ENCODE peak calls at places on chromosome 10, in nine cellular contexts. One of them, this sample, is unnamed.

GRCh38 chr10:11646450-11646849 is 35.0 kb upstream of the USP6NL start:
- DNase-seq in fibroblast of mammary gland: no peak
- DNase-seq in right lobe of liver: no peak
- DNase-seq in Peyer's patch: no peak
- DNase-seq in fibroblast of the aortic adventitia: no peak
- DNase-seq in hepatocyte: no peak
- DNase-seq in esophagus squamous epithelium: no peak
- DNase-seq in kidney: no peak
- DNase-seq in brain microvascular endothelial cell: no peak
- DNase-seq in this sample: no peak

GRCh38 chr10:31912898-31913847 is 15.5 kb downstream of the ARHGAP12 start:
- DNase-seq in brain microvascular endothelial cell: no peak
- DNase-seq in right lobe of liver: no peak
- DNase-seq in fibroblast of the aortic adventitia: peak
- DNase-seq in esophagus squamous epithelium: no peak
- DNase-seq in fibroblast of mammary gland: peak
- DNase-seq in hepatocyte: no peak
- DNase-seq in kidney: no peak
- DNase-seq in Peyer's patch: no peak
- DNase-seq in this sample: peak

GRCh38 chr10:29734980-29735627 is 100.3 kb upstream of the SVIL start:
- DNase-seq in fibroblast of the aortic adventitia: peak
- DNase-seq in esophagus squamous epithelium: no peak
- DNase-seq in brain microvascular endothelial cell: peak
- DNase-seq in hepatocyte: peak
- DNase-seq in kidney: peak
- DNase-seq in Peyer's patch: no peak
- DNase-seq in fibroblast of mammary gland: no peak
- DNase-seq in right lobe of liver: peak
- DNase-seq in this sample: peak

GRCh38 chr10:77629775-77630565 is 7.6 kb downstream of the KCNMA1 start:
- DNase-seq in esophagus squamous epithelium: no peak
- DNase-seq in hepatocyte: no peak
- DNase-seq in Peyer's patch: no peak
- DNase-seq in fibroblast of mammary gland: no peak
- DNase-seq in kidney: no peak
- DNase-seq in fibroblast of the aortic adventitia: peak
- DNase-seq in right lobe of liver: peak
- DNase-seq in brain microvascular endothelial cell: peak
- DNase-seq in this sample: peak

GRCh38 chr10:116766241-116767198 is 24.2 kb upstream of the HSPA12A start:
- DNase-seq in brain microvascular endothelial cell: no peak
- DNase-seq in hepatocyte: no peak
- DNase-seq in fibroblast of the aortic adventitia: no peak
- DNase-seq in right lobe of liver: no peak
- DNase-seq in Peyer's patch: no peak
- DNase-seq in fibroblast of mammary gland: no peak
- DNase-seq in kidney: no peak
- DNase-seq in esophagus squamous epithelium: no peak
- DNase-seq in this sample: no peak

GRCh38 chr10:88525371-88526079 is 57.6 kb downstream of the RNLS start:
- DNase-seq in brain microvascular endothelial cell: peak
- DNase-seq in fibroblast of the aortic adventitia: peak
- DNase-seq in kidney: no peak
- DNase-seq in hepatocyte: peak
- DNase-seq in Peyer's patch: no peak
- DNase-seq in right lobe of liver: peak
- DNase-seq in fibroblast of mammary gland: peak
- DNase-seq in esophagus squamous epithelium: no peak
- DNase-seq in this sample: peak

GRCh38 chr10:63197304-63198092 is 64.4 kb downstream of the NRBF2 start:
- DNase-seq in Peyer's patch: no peak
- DNase-seq in brain microvascular endothelial cell: peak
- DNase-seq in hepatocyte: peak
- DNase-seq in kidney: no peak
- DNase-seq in esophagus squamous epithelium: no peak
- DNase-seq in fibroblast of the aortic adventitia: peak
- DNase-seq in fibroblast of mammary gland: peak
- DNase-seq in right lobe of liver: no peak
- DNase-seq in this sample: peak

GRCh38 chr10:70887804-70888800 is at the start of gene PCBD1:
- DNase-seq in kidney: peak
- DNase-seq in esophagus squamous epithelium: no peak
- DNase-seq in hepatocyte: peak
- DNase-seq in fibroblast of the aortic adventitia: peak
- DNase-seq in right lobe of liver: peak
- DNase-seq in brain microvascular endothelial cell: peak
- DNase-seq in fibroblast of mammary gland: peak
- DNase-seq in Peyer's patch: peak
- DNase-seq in this sample: peak

GRCh38 chr10:77636286-77636966 is 1.2 kb downstream of the KCNMA1 start:
- DNase-seq in Peyer's patch: no peak
- DNase-seq in brain microvascular endothelial cell: no peak
- DNase-seq in hepatocyte: no peak
- DNase-seq in fibroblast of mammary gland: no peak
- DNase-seq in esophagus squamous epithelium: no peak
- DNase-seq in kidney: peak
- DNase-seq in right lobe of liver: peak
- DNase-seq in fibroblast of the aortic adventitia: no peak
- DNase-seq in this sample: no peak

GRCh38 chr10:120941468-120941867 is 90.3 kb downstream of the WDR11 start:
- DNase-seq in Peyer's patch: no peak
- DNase-seq in kidney: no peak
- DNase-seq in hepatocyte: no peak
- DNase-seq in brain microvascular endothelial cell: no peak
- DNase-seq in esophagus squamous epithelium: no peak
- DNase-seq in fibroblast of the aortic adventitia: no peak
- DNase-seq in fibroblast of mammary gland: no peak
- DNase-seq in right lobe of liver: no peak
- DNase-seq in this sample: no peak

GRCh38 chr10:70777063-70777875 is 7.9 kb downstream of the TBATA start:
- DNase-seq in hepatocyte: peak
- DNase-seq in right lobe of liver: no peak
- DNase-seq in kidney: peak
- DNase-seq in esophagus squamous epithelium: no peak
- DNase-seq in brain microvascular endothelial cell: no peak
- DNase-seq in Peyer's patch: no peak
- DNase-seq in fibroblast of mammary gland: no peak
- DNase-seq in fibroblast of the aortic adventitia: no peak
- DNase-seq in this sample: no peak

GRCh38 chr10:44968101-44968886 is 8.7 kb downstream of the RASSF4 start:
- DNase-seq in kidney: no peak
- DNase-seq in brain microvascular endothelial cell: no peak
- DNase-seq in fibroblast of mammary gland: peak
- DNase-seq in hepatocyte: no peak
- DNase-seq in fibroblast of the aortic adventitia: peak
- DNase-seq in esophagus squamous epithelium: no peak
- DNase-seq in right lobe of liver: peak
- DNase-seq in Peyer's patch: peak
- DNase-seq in this sample: no peak

GRCh38 chr10:91901784-91902677 is 7.3 kb downstream of the FGFBP3 start:
- DNase-seq in fibroblast of the aortic adventitia: peak
- DNase-seq in hepatocyte: peak
- DNase-seq in right lobe of liver: no peak
- DNase-seq in fibroblast of mammary gland: peak
- DNase-seq in esophagus squamous epithelium: no peak
- DNase-seq in brain microvascular endothelial cell: peak
- DNase-seq in Peyer's patch: no peak
- DNase-seq in kidney: no peak
- DNase-seq in this sample: peak

GRCh38 chr10:90968448-90969086 is 47.7 kb upstream of the ANKRD1 start:
- DNase-seq in brain microvascular endothelial cell: peak
- DNase-seq in Peyer's patch: no peak
- DNase-seq in esophagus squamous epithelium: no peak
- DNase-seq in hepatocyte: no peak
- DNase-seq in kidney: no peak
- DNase-seq in fibroblast of mammary gland: peak
- DNase-seq in fibroblast of the aortic adventitia: peak
- DNase-seq in right lobe of liver: no peak
- DNase-seq in this sample: peak

GRCh38 chr10:118818621-118819221 is 64.0 kb upstream of the CACUL1 start:
- DNase-seq in fibroblast of the aortic adventitia: no peak
- DNase-seq in kidney: no peak
- DNase-seq in fibroblast of mammary gland: no peak
- DNase-seq in esophagus squamous epithelium: no peak
- DNase-seq in hepatocyte: no peak
- DNase-seq in brain microvascular endothelial cell: no peak
- DNase-seq in Peyer's patch: no peak
- DNase-seq in right lobe of liver: no peak
- DNase-seq in this sample: no peak

GRCh38 chr10:104351067-104351681 is 2.5 kb upstream of the CFAP58 start:
- DNase-seq in hepatocyte: no peak
- DNase-seq in brain microvascular endothelial cell: no peak
- DNase-seq in Peyer's patch: no peak
- DNase-seq in right lobe of liver: no peak
- DNase-seq in fibroblast of mammary gland: peak
- DNase-seq in kidney: no peak
- DNase-seq in esophagus squamous epithelium: no peak
- DNase-seq in fibroblast of the aortic adventitia: peak
- DNase-seq in this sample: peak

GRCh38 chr10:52437205-52437646 is 123.1 kb downstream of the DKK1 start:
- DNase-seq in esophagus squamous epithelium: no peak
- DNase-seq in hepatocyte: no peak
- DNase-seq in Peyer's patch: no peak
- DNase-seq in kidney: no peak
- DNase-seq in right lobe of liver: no peak
- DNase-seq in fibroblast of mammary gland: no peak
- DNase-seq in fibroblast of the aortic adventitia: no peak
- DNase-seq in brain microvascular endothelial cell: no peak
- DNase-seq in this sample: no peak

DNA sequence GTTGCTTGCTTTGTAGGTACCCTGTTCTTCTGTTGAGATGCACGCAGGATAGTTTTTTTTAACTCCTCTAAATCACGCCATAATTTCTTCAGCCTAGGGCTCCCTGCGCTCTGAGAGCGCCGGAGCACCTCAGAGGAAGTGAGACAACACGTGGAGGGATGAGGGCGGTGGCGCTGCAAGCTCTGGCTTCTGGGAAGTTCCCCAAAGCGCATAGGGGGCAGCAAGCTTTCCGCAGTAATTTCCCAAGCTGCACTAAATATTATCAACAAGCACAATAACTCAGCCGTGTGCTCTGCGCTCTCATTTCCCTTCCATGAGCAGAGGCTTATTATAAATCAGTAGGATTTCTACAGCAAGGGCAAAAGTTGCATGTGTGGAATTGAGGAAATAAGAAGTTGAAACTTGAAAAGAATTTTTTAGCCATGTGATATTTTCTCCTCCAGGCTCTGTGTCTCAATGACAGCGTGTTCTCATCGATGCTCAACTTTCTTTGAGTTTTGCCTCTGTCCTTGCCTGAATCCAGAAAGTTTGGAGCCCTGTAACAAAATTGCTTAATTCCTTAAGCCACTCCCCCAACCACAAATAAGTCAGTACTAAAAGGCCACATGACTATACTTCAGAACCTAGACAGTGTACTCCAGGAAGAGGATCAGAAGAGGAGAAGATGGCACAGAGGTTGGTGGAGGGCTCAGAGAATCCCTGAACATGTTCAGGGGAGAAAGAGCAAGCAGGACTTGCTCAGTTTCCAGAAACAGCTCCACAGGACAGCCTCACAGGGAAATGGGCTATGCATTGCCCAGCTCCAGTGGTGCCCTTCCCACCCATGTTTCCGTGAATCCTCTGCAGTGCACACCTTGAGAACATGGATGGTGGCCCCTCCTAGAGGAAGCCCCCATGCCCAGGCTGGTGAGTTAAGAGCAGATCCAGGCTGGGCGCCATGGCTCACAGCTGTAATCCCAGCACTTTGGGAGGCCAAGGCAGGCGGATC is 221.5 kb upstream of the GHITM start:
- DNase-seq in brain microvascular endothelial cell: no peak
- DNase-seq in fibroblast of mammary gland: no peak
- DNase-seq in kidney: no peak
- DNase-seq in Peyer's patch: no peak
- DNase-seq in fibroblast of the aortic adventitia: no peak
- DNase-seq in esophagus squamous epithelium: no peak
- DNase-seq in right lobe of liver: no peak
- DNase-seq in hepatocyte: peak
- DNase-seq in this sample: no peak
- TF ChIP-seq CTCF in brain microvascular endothelial cell: no peak
- TF ChIP-seq CTCF in fibroblast of mammary gland: no peak
- TF ChIP-seq CTCF in kidney: no peak
- TF ChIP-seq CTCF in Peyer's patch: no peak
- TF ChIP-seq CTCF in fibroblast of the aortic adventitia: no peak
- TF ChIP-seq CTCF in esophagus squamous epithelium: no peak
- TF ChIP-seq CTCF in right lobe of liver: peak
- TF ChIP-seq CTCF in hepatocyte: peak
- TF ChIP-seq CTCF in this sample: peak

GRCh38 chr10:3197354-3198003 is 24.9 kb upstream of the PITRM1 start:
- DNase-seq in hepatocyte: peak
- DNase-seq in brain microvascular endothelial cell: peak
- DNase-seq in right lobe of liver: peak
- DNase-seq in fibroblast of mammary gland: peak
- DNase-seq in fibroblast of the aortic adventitia: peak
- DNase-seq in Peyer's patch: peak
- DNase-seq in esophagus squamous epithelium: no peak
- DNase-seq in kidney: peak
- DNase-seq in this sample: peak
- H3K4me3 ChIP-seq in hepatocyte: no peak
- H3K4me3 ChIP-seq in brain microvascular endothelial cell: peak
- H3K4me3 ChIP-seq in right lobe of liver: no peak
- H3K4me3 ChIP-seq in fibroblast of mammary gland: peak
- H3K4me3 ChIP-seq in fibroblast of the aortic adventitia: peak
- H3K4me3 ChIP-seq in Peyer's patch: peak
- H3K4me3 ChIP-seq in esophagus squamous epithelium: peak
- H3K4me3 ChIP-seq in kidney: no peak
- H3K4me3 ChIP-seq in this sample: peak

GRCh38 chr10:103246328-103246727 is 641 bp downstream of the RPEL1 start:
- DNase-seq in right lobe of liver: no peak
- DNase-seq in hepatocyte: no peak
- DNase-seq in esophagus squamous epithelium: no peak
- DNase-seq in fibroblast of mammary gland: peak
- DNase-seq in fibroblast of the aortic adventitia: no peak
- DNase-seq in kidney: no peak
- DNase-seq in brain microvascular endothelial cell: no peak
- DNase-seq in Peyer's patch: no peak
- DNase-seq in this sample: no peak
- TF ChIP-seq CTCF in right lobe of liver: no peak
- TF ChIP-seq CTCF in hepatocyte: no peak
- TF ChIP-seq CTCF in esophagus squamous epithelium: no peak
- TF ChIP-seq CTCF in fibroblast of mammary gland: peak
- TF ChIP-seq CTCF in fibroblast of the aortic adventitia: peak
- TF ChIP-seq CTCF in kidney: no peak
- TF ChIP-seq CTCF in brain microvascular endothelial cell: peak
- TF ChIP-seq CTCF in Peyer's patch: no peak
- TF ChIP-seq CTCF in this sample: peak

DNA sequence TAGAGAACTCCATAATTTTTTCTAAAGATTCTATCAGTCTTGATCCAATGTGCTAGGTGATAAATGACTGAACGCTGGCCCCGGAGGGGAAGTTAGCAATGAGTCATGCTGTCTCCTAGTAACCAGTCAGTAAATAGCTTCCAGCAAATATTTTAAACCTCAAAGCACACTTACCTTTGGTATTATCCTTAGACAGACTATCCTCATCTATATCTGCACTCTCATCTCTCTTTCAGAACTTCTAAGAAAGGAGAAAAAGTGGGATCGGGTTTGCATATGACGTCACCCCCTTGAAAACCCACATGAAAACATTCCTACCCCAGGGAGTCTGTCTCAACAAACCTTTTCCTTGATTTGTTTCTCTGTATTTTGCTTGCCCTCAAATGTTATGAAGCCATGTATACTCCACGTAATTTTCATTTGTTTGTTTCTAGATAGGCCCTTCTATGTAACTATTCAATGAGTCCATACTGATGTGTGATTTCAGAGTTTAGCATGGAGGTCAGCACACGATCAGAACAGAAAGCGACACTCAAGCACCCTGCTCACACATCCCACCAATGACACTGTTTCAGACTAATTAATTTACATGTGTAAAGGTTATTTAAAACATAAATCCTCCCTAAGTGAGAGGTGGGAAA is 174.9 kb upstream of the NRP1 start:
- DNase-seq in right lobe of liver: no peak
- DNase-seq in brain microvascular endothelial cell: peak
- DNase-seq in fibroblast of the aortic adventitia: peak
- DNase-seq in hepatocyte: peak
- DNase-seq in Peyer's patch: no peak
- DNase-seq in esophagus squamous epithelium: no peak
- DNase-seq in kidney: peak
- DNase-seq in fibroblast of mammary gland: peak
- DNase-seq in this sample: peak
- H3K4me3 ChIP-seq in right lobe of liver: no peak
- H3K4me3 ChIP-seq in brain microvascular endothelial cell: no peak
- H3K4me3 ChIP-seq in fibroblast of the aortic adventitia: no peak
- H3K4me3 ChIP-seq in hepatocyte: no peak
- H3K4me3 ChIP-seq in Peyer's patch: no peak
- H3K4me3 ChIP-seq in esophagus squamous epithelium: no peak
- H3K4me3 ChIP-seq in kidney: no peak
- H3K4me3 ChIP-seq in fibroblast of mammary gland: no peak
- H3K4me3 ChIP-seq in this sample: no peak

This sample was measured in astrocyte of the spinal cord.